ENCODE peak calls at places on chromosomes 1 and 21, in five cellular contexts. A is K562, F is A549, K is SK-N-SH, W is GM12878. Z is an unnamed sample.

GRCh38 chr1:118204106-118204505 is 19.1 kb upstream of the SPAG17 start:
- DNase-seq in K (no peak), W (no peak), A (no peak), F (no peak), Z (no peak)

GRCh38 chr1:19310720-19311502 is 1.0 kb downstream of the AKR7A2 start:
- DNase-seq in F (no peak), W (no peak), A (no peak), K (peak), Z (peak)

GRCh38 chr21:36155603-36156338 is 853 bp upstream of the DOP1B start:
- DNase-seq in F (no peak), A (no peak), W (no peak), K (no peak), Z (no peak)

GRCh38 chr1:30051777-30052176 is 671.6 kb downstream of the MATN1 start:
- DNase-seq in K (no peak), F (no peak), A (no peak), W (no peak), Z (no peak)

GRCh38 chr1:206716519-206717236 is 32.0 kb downstream of the MAPKAPK2 start:
- DNase-seq in F (no peak), A (no peak), K (no peak), W (no peak), Z (peak)

GRCh38 chr21:42009018-42009830 is 936 bp downstream of the ZBTB21 start:
- DNase-seq in K (peak), W (no peak), A (peak), F (peak), Z (peak)

GRCh38 chr21:41958886-41959563 is 5.2 kb upstream of the C2CD2 start:
- DNase-seq in F (no peak), W (no peak), A (no peak), K (no peak), Z (no peak)

GRCh38 chr1:23178931-23179330 is 10.3 kb upstream of the LUZP1 start:
- DNase-seq in A (peak), W (no peak), F (no peak), K (peak), Z (peak)

GRCh38 chr1:246114369-246114768 is 392.7 kb downstream of the SMYD3 start:
- DNase-seq in A (no peak), F (no peak), K (no peak), W (no peak), Z (no peak)

GRCh38 chr1:145995964-145996432 is 381 bp downstream of the TXNIP start:
- DNase-seq in A (no peak), W (no peak), F (no peak), K (no peak), Z (no peak)

GRCh38 chr21:45889961-45890360 is 91.6 kb upstream of the COL6A1 start:
- DNase-seq in W (no peak), F (no peak), A (no peak), K (no peak), Z (no peak)

GRCh38 chr1:10540277-10541005 is 65.7 kb downstream of the PEX14 start:
- DNase-seq in W (no peak), F (no peak), A (no peak), K (peak), Z (peak)

GRCh38 chr21:46605759-46606426 is 1.0 kb upstream of the S100B start:
- DNase-seq in F (no peak), K (no peak), A (peak), W (peak), Z (no peak)

GRCh38 chr1:36387141-36387949 is 1.6 kb upstream of the STK40 start:
- DNase-seq in K (no peak), F (no peak), A (no peak), W (no peak), Z (peak)

GRCh38 chr1:16138772-16139221 is 17.1 kb downstream of the EPHA2 start:
- DNase-seq in K (no peak), W (no peak), A (no peak), F (no peak), Z (peak)

GRCh38 chr1:156244712-156245111 is 2.7 kb downstream of the BGLAP start:
- DNase-seq in F (no peak), W (no peak), A (no peak), K (no peak), Z (no peak)

DNA sequence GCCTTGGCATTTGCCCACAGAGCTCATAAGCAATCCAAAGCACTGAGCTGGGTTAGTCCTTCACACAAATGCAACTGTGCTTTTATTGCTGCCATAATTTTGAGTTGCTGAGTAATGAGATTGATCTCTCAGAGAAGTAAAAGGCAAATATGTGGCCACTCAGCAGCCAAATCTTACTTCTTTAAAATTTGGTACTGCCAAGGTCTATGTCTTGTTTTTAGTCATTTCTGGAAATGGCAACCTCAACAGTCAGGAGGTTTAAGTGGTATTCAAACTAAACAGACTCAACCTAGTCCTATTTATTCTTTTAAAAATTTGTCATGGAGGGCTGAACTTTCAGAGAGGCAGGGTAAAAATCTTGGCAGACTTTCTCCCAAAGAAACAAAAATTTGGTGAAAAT is 216.4 kb upstream of the GJB5 start:
- DNase-seq in W (peak), K (no peak), A (no peak), F (no peak), Z (no peak)
- H3K27ac ChIP-seq in W (no peak), K (no peak), A (no peak), F (no peak), Z (no peak)

DNA sequence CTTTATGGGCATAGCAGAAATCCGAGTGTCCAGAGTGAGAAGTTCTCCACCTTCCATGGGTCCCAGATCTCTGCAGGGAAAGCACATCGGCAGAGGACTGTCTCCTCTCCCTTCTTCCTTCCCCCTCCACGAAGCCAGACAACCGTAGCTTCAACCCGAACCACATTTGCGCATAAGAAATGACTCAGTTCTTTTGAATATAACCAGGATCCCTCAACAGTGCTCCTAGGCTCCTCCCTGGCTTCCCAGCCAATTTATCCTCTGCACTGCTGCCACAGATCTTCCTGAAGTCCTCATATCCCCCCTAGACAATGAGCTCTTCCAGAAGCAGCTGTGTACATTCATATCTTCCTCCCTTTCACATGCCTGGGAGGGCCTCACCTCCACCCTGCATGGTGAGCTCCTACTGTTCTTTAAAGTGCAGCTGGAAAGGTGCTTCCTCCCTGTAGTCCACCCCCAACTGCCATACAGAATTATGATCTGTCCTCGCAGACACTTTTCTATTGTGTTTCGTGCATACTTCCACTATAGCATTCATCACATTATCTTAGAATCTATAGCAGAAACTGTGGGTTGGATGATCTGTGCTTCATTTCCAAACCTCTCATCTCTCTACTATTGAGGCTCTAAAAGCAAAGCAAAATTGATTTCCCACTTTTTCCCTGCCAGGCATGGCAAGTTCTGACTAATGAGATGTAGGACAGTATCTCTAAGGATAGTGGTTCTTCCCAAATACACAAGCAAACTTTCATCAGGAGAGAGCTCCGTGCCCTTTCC is 179.3 kb upstream of the HMGB4 start:
- DNase-seq in W (no peak), K (peak), F (no peak), A (no peak), Z (no peak)
- TF ChIP-seq RCOR1 in W (no peak), K (no peak), F (no peak), A (no peak), Z (no peak)

GRCh38 chr21:38500073-38500472 is 1.8 kb upstream of the ERG start:
- DNase-seq in K (no peak), F (no peak), W (no peak), A (no peak), Z (no peak)

GRCh38 chr21:38498057-38498833 is at the start of gene ERG:
- DNase-seq in W (no peak), A (no peak), F (no peak), K (no peak), Z (no peak)

GRCh38 chr21:38496224-38496623 is 2.1 kb downstream of the ERG start:
- DNase-seq in A (no peak), W (no peak), F (no peak), K (no peak), Z (no peak)

GRCh38 chr21:38495242-38495641 is 3.0 kb downstream of the ERG start:
- DNase-seq in W (no peak), F (no peak), K (no peak), A (no peak), Z (no peak)

DNA sequence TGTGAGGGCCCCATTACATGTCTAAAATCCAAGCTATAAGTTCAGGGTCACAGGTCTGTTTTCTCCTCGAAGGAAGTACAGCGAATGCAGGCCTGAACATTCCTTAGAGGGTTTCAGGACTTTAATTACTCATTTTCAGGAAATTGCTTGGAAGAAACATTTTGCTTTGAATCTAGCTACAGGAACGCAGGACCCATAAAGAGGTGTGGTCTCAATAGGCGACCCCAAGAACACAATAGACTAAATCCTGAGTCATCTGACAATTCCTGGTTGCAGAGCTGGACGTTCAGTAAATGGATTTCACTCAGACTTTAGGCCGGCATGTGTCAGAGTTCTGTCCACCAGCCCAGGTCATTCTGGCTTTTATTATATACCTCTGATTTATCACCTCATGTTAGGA is 1.0 kb upstream of the ERG start:
- DNase-seq in A (no peak), K (no peak), F (no peak), W (no peak), Z (no peak)
- H3K27ac ChIP-seq in A (no peak), K (no peak), F (no peak), W (no peak), Z (no peak)

GRCh38 chr1:192577145-192578140 is 1.9 kb downstream of the RGS1 start:
- DNase-seq in A (no peak), F (no peak), W (no peak), K (no peak), Z (no peak)

GRCh38 chr1:192576190-192577144 is 894 bp downstream of the RGS1 start:
- DNase-seq in K (no peak), W (no peak), A (no peak), F (no peak), Z (no peak)

GRCh38 chr1:192575499-192576189 is at the start of gene RGS1:
- DNase-seq in W (peak), F (no peak), A (no peak), K (no peak), Z (no peak)

GRCh38 chr1:192571706-192572105 is 3.9 kb upstream of the RGS1 start:
- DNase-seq in A (no peak), F (no peak), W (no peak), K (no peak), Z (no peak)

DNA sequence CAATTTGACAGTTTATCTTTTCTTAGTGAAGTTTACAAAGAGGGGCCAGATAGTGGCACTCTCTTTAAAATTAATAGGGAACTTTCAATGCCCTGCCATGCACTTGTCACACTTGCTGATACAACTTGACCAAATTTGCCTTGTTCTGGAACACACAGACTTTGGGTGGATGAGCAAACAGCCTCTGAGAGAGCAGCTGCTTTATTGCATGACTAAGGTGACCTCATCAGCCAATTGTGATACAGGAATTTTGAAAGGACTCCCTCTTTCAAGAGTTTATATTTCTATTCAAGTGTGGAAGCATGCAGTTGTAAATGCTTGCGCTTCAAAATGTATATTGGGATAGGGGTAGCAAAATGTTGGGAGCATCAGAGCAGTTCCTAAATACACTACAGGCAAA is 2.1 kb upstream of the RGS1 start:
- DNase-seq in A (no peak), W (no peak), K (no peak), F (no peak), Z (peak)
- TF ChIP-seq RCOR1 in A (no peak), W (no peak), K (no peak), F (no peak), Z (no peak)

GRCh38 chr1:214208525-214208924 is 72.4 kb upstream of the SMYD2 start:
- DNase-seq in W (no peak), A (no peak), F (no peak), K (no peak), Z (no peak)
- H3K27ac ChIP-seq in W (no peak), A (no peak), F (no peak), K (no peak), Z (no peak)

GRCh38 chr1:226063362-226064167 is 1.0 kb downstream of the H3-3A start:
- DNase-seq in A (peak), F (peak), W (no peak), K (peak), Z (peak)

GRCh38 chr1:226066415-226067077 is 4.0 kb downstream of the H3-3A start:
- DNase-seq in K (peak), A (no peak), F (no peak), W (no peak), Z (peak)

GRCh38 chr1:226062558-226063361 is at the start of gene H3-3A:
- DNase-seq in K (peak), A (peak), F (peak), W (peak), Z (peak)

GRCh38 chr1:226064168-226064815 is 1.8 kb downstream of the H3-3A start:
- DNase-seq in F (no peak), W (no peak), A (no peak), K (no peak), Z (no peak)

GRCh38 chr1:226064816-226065248 is 2.3 kb downstream of the H3-3A start:
- DNase-seq in K (peak), A (peak), W (no peak), F (peak), Z (peak)
- TF ChIP-seq RCOR1 in K (no peak), A (no peak), W (no peak), F (no peak), Z (no peak)

GRCh38 chr1:98331232-98331631 is 330.3 kb upstream of the SNX7 start:
- DNase-seq in K (no peak), F (no peak), W (no peak), A (no peak), Z (peak)
- H3K27ac ChIP-seq in K (no peak), F (peak), W (no peak), A (no peak), Z (no peak)

Z was measured in IMR-90.